ENCODE peak calls at places on chromosomes 6 and 20, in four cellular contexts. W is heart left ventricle, Q is upper lobe of left lung, L is AG10803. D is an unnamed sample.

GRCh38 chr6:90940812-90941481 is 354.1 kb upstream of the MAP3K7 start:
- DNase-seq in L (peak), W (no peak), Q (no peak), D (peak)

GRCh38 chr20:52031574-52032303 is 159.8 kb downstream of the ZFP64 start:
- DNase-seq in W (no peak), L (peak), Q (no peak), D (peak)

GRCh38 chr20:33233129-33233774 is 2.5 kb upstream of the BPIFA1 start:
- DNase-seq in Q (no peak), L (no peak), W (no peak), D (no peak)

GRCh38 chr6:22036267-22036666 is 260.6 kb downstream of the PRL start:
- DNase-seq in Q (peak), W (no peak), L (no peak), D (peak)

GRCh38 chr6:130158548-130158947 is 64.2 kb downstream of the SAMD3 start:
- DNase-seq in L (no peak), W (no peak), Q (no peak), D (no peak)

GRCh38 chr20:64083380-64084208 is 604 bp downstream of the LKAAEAR1 start:
- DNase-seq in L (peak), W (peak), Q (peak), D (peak)

GRCh38 chr20:63191400-63191799 is 24.5 kb downstream of the YTHDF1 start:
- DNase-seq in W (no peak), Q (no peak), L (no peak), D (no peak)

GRCh38 chr20:58906894-58907293 is 54.4 kb downstream of the GNAS start:
- DNase-seq in W (no peak), Q (peak), L (peak), D (peak)

GRCh38 chr6:142361765-142362540 is 60.1 kb downstream of the ADGRG6 start:
- DNase-seq in W (no peak), Q (no peak), L (peak), D (peak)

GRCh38 chr20:38633577-38634093 is 32.0 kb downstream of the ARHGAP40 start:
- DNase-seq in Q (peak), L (peak), W (peak), D (peak)

GRCh38 chr20:35360033-35360432 is 51.7 kb downstream of the UQCC1 start:
- DNase-seq in L (no peak), W (no peak), Q (no peak), D (no peak)

GRCh38 chr6:28353981-28354676 is 4.4 kb downstream of the ZKSCAN3 start:
- DNase-seq in Q (peak), L (peak), W (peak), D (peak)

GRCh38 chr6:158474961-158475343 is 84.9 kb upstream of the TMEM181 start:
- DNase-seq in L (peak), Q (no peak), W (no peak), D (peak)

GRCh38 chr6:70413114-70413828 is at the start of gene FAM135A:
- DNase-seq in W (peak), Q (peak), L (peak), D (peak)

GRCh38 chr20:49282584-49283171 is 4.8 kb upstream of the ZNFX1 start:
- DNase-seq in W (no peak), L (no peak), Q (no peak), D (no peak)

GRCh38 chr20:49281913-49282467 is 4.1 kb upstream of the ZNFX1 start:
- DNase-seq in L (no peak), W (no peak), Q (no peak), D (no peak)

GRCh38 chr20:49279677-49280462 is 2.0 kb upstream of the ZNFX1 start:
- DNase-seq in L (no peak), W (no peak), Q (no peak), D (no peak)

GRCh38 chr20:49280463-49281058 is 2.7 kb upstream of the ZNFX1 start:
- DNase-seq in L (no peak), W (no peak), Q (no peak), D (no peak)

GRCh38 chr20:49281059-49281912 is 3.4 kb upstream of the ZNFX1 start:
- DNase-seq in W (no peak), Q (peak), L (no peak), D (peak)
- H3K4me3 ChIP-seq in W (no peak), Q (peak), L (peak), D (peak)

GRCh38 chr6:154341876-154342275 is 14.7 kb downstream of the IPCEF1 start:
- DNase-seq in Q (no peak), W (no peak), L (no peak), D (no peak)

GRCh38 chr6:154345811-154346210 is 10.8 kb downstream of the IPCEF1 start:
- DNase-seq in L (no peak), Q (no peak), W (no peak), D (no peak)

GRCh38 chr6:154341326-154341725 is 15.3 kb downstream of the IPCEF1 start:
- DNase-seq in W (no peak), L (no peak), Q (no peak), D (no peak)

GRCh38 chr6:154347981-154348380 is 8.6 kb downstream of the IPCEF1 start:
- DNase-seq in W (no peak), Q (peak), L (no peak), D (no peak)

GRCh38 chr6:154343473-154344308 is 12.9 kb downstream of the IPCEF1 start:
- DNase-seq in W (peak), Q (peak), L (peak), D (peak)
- TF ChIP-seq CTCF in W (no peak), Q (peak), L (peak), D (peak)

GRCh38 chr6:3857822-3858221 is 8.6 kb downstream of the FAM50B start:
- DNase-seq in Q (no peak), W (no peak), L (no peak), D (no peak)

GRCh38 chr6:3865463-3865862 is 16.3 kb downstream of the FAM50B start:
- DNase-seq in Q (no peak), W (no peak), L (no peak), D (no peak)

GRCh38 chr6:3861424-3861823 is 12.3 kb downstream of the FAM50B start:
- DNase-seq in Q (no peak), W (no peak), L (no peak), D (no peak)

GRCh38 chr6:3859878-3860552 is 10.8 kb downstream of the FAM50B start:
- DNase-seq in W (no peak), Q (no peak), L (no peak), D (no peak)

GRCh38 chr6:3862038-3862437 is 12.9 kb downstream of the FAM50B start:
- DNase-seq in L (no peak), W (no peak), Q (no peak), D (no peak)
- H3K4me3 ChIP-seq in L (no peak), W (no peak), Q (no peak), D (no peak)

DNA sequence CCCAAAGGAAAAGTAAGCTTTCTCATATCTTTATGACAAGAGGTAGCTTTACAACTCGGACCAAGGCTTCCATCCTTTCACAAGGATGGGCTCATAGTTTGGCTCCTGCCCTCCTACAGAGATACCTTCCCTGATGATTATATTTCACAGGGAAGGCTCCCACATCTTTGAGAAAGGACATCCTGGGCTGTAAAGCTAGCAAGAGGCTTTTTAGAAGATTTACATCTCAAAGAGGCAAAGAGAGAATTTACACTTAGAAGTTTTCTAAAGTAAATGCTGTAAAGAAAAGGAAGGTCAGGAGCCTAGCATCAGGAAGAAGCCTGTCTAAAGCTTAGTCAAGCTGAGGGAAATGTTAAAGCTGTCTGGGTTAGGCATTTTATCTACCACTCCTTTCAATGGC is 350.4 kb upstream of the IMPG1 start:
- DNase-seq in Q (no peak), L (no peak), W (no peak), D (no peak)
- TF ChIP-seq CTCF in Q (no peak), L (no peak), W (no peak), D (no peak)

GRCh38 chr6:6832439-6832838 is 243.9 kb downstream of the LY86 start:
- DNase-seq in Q (no peak), W (no peak), L (no peak), D (no peak)
- H3K4me3 ChIP-seq in Q (no peak), W (no peak), L (no peak), D (no peak)

GRCh38 chr6:134686071-134686470 is 263.8 kb downstream of the ALDH8A1 start:
- DNase-seq in W (no peak), L (peak), Q (no peak), D (no peak)

GRCh38 chr6:134689177-134689576 is 260.7 kb downstream of the ALDH8A1 start:
- DNase-seq in L (no peak), Q (no peak), W (peak), D (no peak)

GRCh38 chr6:134692008-134692407 is 257.9 kb downstream of the ALDH8A1 start:
- DNase-seq in Q (no peak), W (no peak), L (no peak), D (no peak)

GRCh38 chr6:134689676-134690447 is 260.0 kb downstream of the ALDH8A1 start:
- DNase-seq in W (peak), L (no peak), Q (no peak), D (no peak)

GRCh38 chr6:134691180-134691579 is 258.7 kb downstream of the ALDH8A1 start:
- DNase-seq in W (no peak), L (no peak), Q (no peak), D (no peak)
- TF ChIP-seq CTCF in W (no peak), L (peak), Q (no peak), D (no peak)

GRCh38 chr6:30681696-30682180 is 4.7 kb downstream of the PPP1R18 start:
- DNase-seq in W (no peak), L (no peak), Q (no peak), D (no peak)
- H3K4me3 ChIP-seq in W (peak), L (peak), Q (peak), D (peak)